ENCODE peak calls at places on chromosome 14, in four cellular contexts. B is pons, T is Daoy, L is SHP77. C is an unnamed sample.

GRCh38 chr14:59483360-59483759 is 848 bp downstream of the L3HYPDH start:
- DNase-seq in B (peak; percentile 20), T (peak; percentile 84), L (no peak), C (no peak)

GRCh38 chr14:24381363-24382102 is 13.5 kb downstream of the NFATC4 start:
- DNase-seq in B (no peak), T (peak; percentile 38), L (no peak), C (no peak)

GRCh38 chr14:29216316-29216715 is 449.7 kb downstream of the FOXG1 start:
- DNase-seq in B (no peak), T (no peak), L (peak; percentile 99), C (no peak)

GRCh38 chr14:86357866-86358265 is 827.9 kb downstream of the FLRT2 start:
- DNase-seq in B (no peak), T (no peak), L (peak; percentile 54), C (no peak)

GRCh38 chr14:69625299-69626131 is 14.1 kb downstream of the SUSD6 start:
- DNase-seq in B (peak; percentile 78), T (peak; percentile 48), L (no peak), C (no peak)

GRCh38 chr14:34030864-34031263 is 80.0 kb upstream of the EGLN3 start:
- DNase-seq in B (peak; percentile 54), T (peak; percentile 20), L (no peak), C (no peak)

GRCh38 chr14:51473808-51474207 is 177.9 kb upstream of the FRMD6 start:
- DNase-seq in B (no peak), T (peak; percentile 50), L (no peak), C (no peak)

GRCh38 chr14:55715889-55716288 is 135.9 kb downstream of the KTN1 start:
- DNase-seq in B (no peak), T (peak; percentile 56), L (no peak), C (no peak)

GRCh38 chr14:86091811-86092210 is 561.9 kb downstream of the FLRT2 start:
- DNase-seq in B (no peak), T (peak; percentile 5), L (no peak), C (no peak)

GRCh38 chr14:64394423-64394822 is 6.3 kb downstream of the MTHFD1 start:
- DNase-seq in B (no peak), T (no peak), L (no peak), C (no peak)

GRCh38 chr14:20624495-20625070 is 16.9 kb downstream of the OR6S1 start:
- DNase-seq in B (no peak), T (peak; percentile 89), L (peak; percentile 60), C (no peak)

GRCh38 chr14:95281560-95282176 is 38.0 kb downstream of the CLMN start:
- DNase-seq in B (no peak), T (no peak), L (no peak), C (no peak)

GRCh38 chr14:52694761-52695480 is 437 bp downstream of the ERO1A start:
- DNase-seq in B (peak; percentile 46), T (peak; percentile 68), L (peak; percentile 10), C (no peak)

GRCh38 chr14:100416921-100417451 is 93.8 kb downstream of the SLC25A47 start:
- DNase-seq in B (no peak), T (peak; percentile 74), L (no peak), C (peak; percentile 69)

GRCh38 chr14:68741481-68741799 is 51.4 kb downstream of the ZFP36L1 start:
- DNase-seq in B (no peak), T (no peak), L (no peak), C (no peak)

GRCh38 chr14:74954232-74954946 is 1.0 kb downstream of the PGF start:
- DNase-seq in B (no peak), T (peak; percentile 36), L (no peak), C (no peak)

GRCh38 chr14:34926552-34926951 is 51.4 kb upstream of the BAZ1A start:
- DNase-seq in B (no peak), T (no peak), L (no peak), C (no peak)

GRCh38 chr14:65156568-65157366 is 54.5 kb upstream of the MAX start:
- DNase-seq in B (no peak), T (peak; percentile 51), L (no peak), C (peak; percentile 36)

GRCh38 chr14:24986206-24986893 is 63.6 kb downstream of the STXBP6 start:
- DNase-seq in B (no peak), T (no peak), L (no peak), C (no peak)

GRCh38 chr14:56145965-56146364 is 27.8 kb downstream of the PELI2 start:
- DNase-seq in B (no peak), T (peak; percentile 77), L (no peak), C (no peak)

GRCh38 chr14:37584211-37585100 is 10.6 kb downstream of the FOXA1 start:
- DNase-seq in B (no peak), T (peak; percentile 45), L (no peak), C (no peak)

C was measured in H54.